ENCODE peak calls at places on chromosome 4, in four cellular contexts. One of them, this sample, is unnamed.

GRCh38 chr4:102501635-102502382 is 650 bp downstream of the NFKB1 start:
- DNase-seq in Daoy: peak
- DNase-seq in left lung: peak
- DNase-seq in upper lobe of right lung: peak
- DNase-seq in this sample: peak

GRCh38 chr4:139568206-139568969 is 12.4 kb upstream of the SETD7 start:
- DNase-seq in Daoy: no peak
- DNase-seq in left lung: no peak
- DNase-seq in upper lobe of right lung: no peak
- DNase-seq in this sample: no peak

GRCh38 chr4:83217721-83218522 is 66.7 kb downstream of the COQ2 start:
- DNase-seq in Daoy: peak
- DNase-seq in left lung: peak
- DNase-seq in upper lobe of right lung: no peak
- DNase-seq in this sample: peak

GRCh38 chr4:141853091-141853734 is 216.8 kb downstream of the IL15 start:
- DNase-seq in Daoy: no peak
- DNase-seq in left lung: no peak
- DNase-seq in upper lobe of right lung: no peak
- DNase-seq in this sample: no peak

GRCh38 chr4:102620697-102621497 is 119.7 kb downstream of the NFKB1 start:
- DNase-seq in Daoy: peak
- DNase-seq in left lung: no peak
- DNase-seq in upper lobe of right lung: no peak
- DNase-seq in this sample: peak

GRCh38 chr4:88283661-88284377 is 542 bp downstream of the PPM1K start:
- DNase-seq in Daoy: peak
- DNase-seq in left lung: peak
- DNase-seq in upper lobe of right lung: peak
- DNase-seq in this sample: peak

GRCh38 chr4:54668031-54668611 is 10.4 kb downstream of the KIT start:
- DNase-seq in Daoy: no peak
- DNase-seq in left lung: no peak
- DNase-seq in upper lobe of right lung: no peak
- DNase-seq in this sample: no peak

GRCh38 chr4:6752486-6752829 is 30.1 kb upstream of the KIAA0232 start:
- DNase-seq in Daoy: no peak
- DNase-seq in left lung: no peak
- DNase-seq in upper lobe of right lung: no peak
- DNase-seq in this sample: no peak

GRCh38 chr4:173317003-173317402 is 17.2 kb downstream of the HMGB2 start:
- DNase-seq in Daoy: no peak
- DNase-seq in left lung: no peak
- DNase-seq in upper lobe of right lung: no peak
- DNase-seq in this sample: no peak